ENCODE peak calls at places on chromosomes 1 and 21, in seven cellular contexts. One of them, this sample, is unnamed.
A peak's percentile ranks its signal among the peaks of the same experiment; 100 is the strongest.

GRCh38 chr1:248872752-248873408 is 14.0 kb upstream of the ZNF692 start:
- DNase-seq in IMR-90: peak; percentile 66
- DNase-seq in mesenchymal stem cell: peak; percentile 90
- DNase-seq in neuronal stem cell: peak; percentile 68
- DNase-seq in mesendoderm: peak; percentile 96
- DNase-seq in trophoblast cell: peak; percentile 86
- DNase-seq in H1: no peak
- DNase-seq in this sample: peak; percentile 91

GRCh38 chr1:147515046-147515869 is 26.0 kb upstream of the BCL9 start:
- DNase-seq in mesenchymal stem cell: peak; percentile 18
- DNase-seq in H1: no peak
- DNase-seq in mesendoderm: peak; percentile 89
- DNase-seq in trophoblast cell: peak; percentile 40
- DNase-seq in IMR-90: peak; percentile 41
- DNase-seq in neuronal stem cell: no peak
- DNase-seq in this sample: peak; percentile 46

GRCh38 chr1:184118051-184118450 is 66.5 kb downstream of the TSEN15 start:
- DNase-seq in mesenchymal stem cell: peak; percentile 97
- DNase-seq in H1: no peak
- DNase-seq in IMR-90: peak; percentile 99
- DNase-seq in neuronal stem cell: no peak
- DNase-seq in trophoblast cell: peak; percentile 17
- DNase-seq in mesendoderm: peak; percentile 13
- DNase-seq in this sample: no peak

GRCh38 chr1:28115267-28115666 is 26.9 kb upstream of the EYA3 start:
- DNase-seq in mesendoderm: peak; percentile 7
- DNase-seq in neuronal stem cell: no peak
- DNase-seq in trophoblast cell: no peak
- DNase-seq in mesenchymal stem cell: peak; percentile 61
- DNase-seq in IMR-90: peak; percentile 68
- DNase-seq in H1: no peak
- DNase-seq in this sample: no peak

GRCh38 chr1:81666586-81666985 is 134.1 kb upstream of the ADGRL2 start:
- DNase-seq in IMR-90: peak; percentile 40
- DNase-seq in mesenchymal stem cell: peak; percentile 16
- DNase-seq in H1: no peak
- DNase-seq in mesendoderm: no peak
- DNase-seq in trophoblast cell: no peak
- DNase-seq in neuronal stem cell: no peak
- DNase-seq in this sample: no peak

GRCh38 chr21:35578831-35579470 is 481.4 kb downstream of the SETD4 start:
- DNase-seq in mesenchymal stem cell: peak; percentile 50
- DNase-seq in neuronal stem cell: no peak
- DNase-seq in IMR-90: peak; percentile 66
- DNase-seq in H1: no peak
- DNase-seq in mesendoderm: no peak
- DNase-seq in trophoblast cell: no peak
- DNase-seq in this sample: no peak

GRCh38 chr1:76129731-76130130 is 55.2 kb downstream of the ST6GALNAC3 start:
- DNase-seq in mesendoderm: peak; percentile 65
- DNase-seq in neuronal stem cell: no peak
- DNase-seq in mesenchymal stem cell: no peak
- DNase-seq in IMR-90: no peak
- DNase-seq in trophoblast cell: peak; percentile 27
- DNase-seq in H1: no peak
- DNase-seq in this sample: no peak

GRCh38 chr1:32885691-32886011 is 640 bp upstream of the HPCA start:
- DNase-seq in mesendoderm: no peak
- DNase-seq in H1: no peak
- DNase-seq in IMR-90: no peak
- DNase-seq in mesenchymal stem cell: no peak
- DNase-seq in neuronal stem cell: no peak
- DNase-seq in trophoblast cell: no peak
- DNase-seq in this sample: no peak

GRCh38 chr1:91570105-91570448 is 69.4 kb downstream of the CDC7 start:
- DNase-seq in IMR-90: no peak
- DNase-seq in H1: no peak
- DNase-seq in mesendoderm: no peak
- DNase-seq in neuronal stem cell: no peak
- DNase-seq in mesenchymal stem cell: no peak
- DNase-seq in trophoblast cell: no peak
- DNase-seq in this sample: no peak

GRCh38 chr1:15345711-15346355 is 63.9 kb upstream of the EFHD2 start:
- DNase-seq in neuronal stem cell: no peak
- DNase-seq in H1: no peak
- DNase-seq in IMR-90: no peak
- DNase-seq in mesenchymal stem cell: no peak
- DNase-seq in mesendoderm: no peak
- DNase-seq in trophoblast cell: peak; percentile 47
- DNase-seq in this sample: no peak

GRCh38 chr21:38147391-38147790 is 109.4 kb upstream of the KCNJ15 start:
- DNase-seq in trophoblast cell: no peak
- DNase-seq in mesenchymal stem cell: no peak
- DNase-seq in mesendoderm: no peak
- DNase-seq in neuronal stem cell: no peak
- DNase-seq in H1: no peak
- DNase-seq in IMR-90: no peak
- DNase-seq in this sample: no peak

DNA sequence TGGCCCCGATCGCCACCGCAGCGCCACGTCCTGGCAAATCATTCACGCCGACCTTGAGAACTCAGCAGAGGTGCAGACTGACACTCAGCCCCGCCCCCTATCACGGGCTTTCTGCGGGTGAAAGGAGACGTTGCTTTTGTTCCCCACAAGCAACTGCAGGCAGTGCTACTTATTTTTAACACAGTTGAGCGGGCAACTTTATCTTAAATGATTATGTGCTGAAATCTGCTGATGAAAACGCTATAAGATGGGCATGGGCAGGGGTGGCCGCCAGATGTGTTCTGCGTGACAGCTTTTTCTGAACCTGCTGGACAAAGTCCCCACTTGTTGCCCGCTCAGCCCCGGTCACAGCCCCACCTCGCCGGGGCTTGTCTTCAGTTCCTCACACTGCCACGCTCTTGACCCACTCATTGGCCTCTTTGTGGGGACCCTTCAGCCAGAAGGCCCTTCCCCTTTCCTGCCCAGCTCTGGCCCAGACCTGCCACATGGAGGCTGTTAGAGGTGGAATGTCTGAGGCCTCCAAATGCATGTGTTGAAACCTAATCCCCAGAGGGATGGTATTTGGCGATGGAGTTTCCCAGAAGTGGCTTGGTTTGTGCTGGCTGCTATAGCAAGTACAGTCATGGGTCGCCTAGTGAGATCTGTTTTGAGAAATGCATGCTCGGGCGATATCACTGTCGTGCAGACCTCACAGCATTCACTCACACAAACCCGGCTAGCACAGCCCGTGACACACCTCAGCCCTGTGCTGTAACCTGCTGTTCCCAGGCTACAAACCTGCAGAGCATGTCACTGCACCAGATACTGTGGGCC is 15.7 kb upstream of the PDXK start:
- DNase-seq in neuronal stem cell: no peak
- DNase-seq in trophoblast cell: no peak
- DNase-seq in H1: no peak
- DNase-seq in mesendoderm: peak; percentile 52
- DNase-seq in IMR-90: peak; percentile 68
- DNase-seq in mesenchymal stem cell: peak; percentile 38
- DNase-seq in this sample: peak; percentile 53
- H2AK5ac ChIP-seq in neuronal stem cell: peak overlapping the region; percentile 68
- H2AK5ac ChIP-seq in trophoblast cell: no peak overlapping the region
- H2AK5ac ChIP-seq in H1: no peak overlapping the region
- H2AK5ac ChIP-seq in mesendoderm: no peak overlapping the region
- H2AK5ac ChIP-seq in IMR-90: no peak overlapping the region
- H2AK5ac ChIP-seq in mesenchymal stem cell: no peak overlapping the region
- H2AK5ac ChIP-seq in this sample: no peak overlapping the region

GRCh38 chr1:182860658-182861057 is 21.5 kb downstream of the DHX9 start:
- DNase-seq in H1: no peak
- DNase-seq in trophoblast cell: no peak
- DNase-seq in mesenchymal stem cell: no peak
- DNase-seq in neuronal stem cell: no peak
- DNase-seq in mesendoderm: no peak
- DNase-seq in IMR-90: no peak
- DNase-seq in this sample: no peak

GRCh38 chr1:182857212-182857611 is 18.1 kb downstream of the DHX9 start:
- DNase-seq in mesendoderm: no peak
- DNase-seq in mesenchymal stem cell: no peak
- DNase-seq in neuronal stem cell: no peak
- DNase-seq in H1: no peak
- DNase-seq in IMR-90: no peak
- DNase-seq in trophoblast cell: no peak
- DNase-seq in this sample: no peak

GRCh38 chr1:182863940-182864339 is 24.8 kb downstream of the DHX9 start:
- DNase-seq in mesenchymal stem cell: no peak
- DNase-seq in IMR-90: no peak
- DNase-seq in neuronal stem cell: no peak
- DNase-seq in trophoblast cell: no peak
- DNase-seq in mesendoderm: no peak
- DNase-seq in H1: no peak
- DNase-seq in this sample: no peak

DNA sequence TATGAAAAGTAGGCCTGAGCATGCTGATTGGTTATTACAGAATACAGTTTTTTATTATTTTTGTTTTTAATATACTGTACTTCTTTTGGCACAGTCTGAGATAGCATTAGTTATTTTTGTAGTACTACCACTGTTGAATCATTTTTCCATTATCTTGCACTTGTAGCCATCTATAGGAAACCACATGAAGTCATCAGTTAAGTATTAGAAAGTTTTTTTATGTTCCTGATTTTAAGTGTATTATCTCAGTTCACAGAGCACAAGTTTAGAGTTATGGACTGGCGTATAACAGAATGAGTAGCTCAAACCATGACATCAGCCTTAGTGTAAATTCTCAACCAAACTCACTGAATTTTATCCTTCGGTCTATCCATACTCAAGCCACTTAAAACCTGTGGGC is 22.8 kb downstream of the DHX9 start:
- DNase-seq in H1: no peak
- DNase-seq in IMR-90: peak; percentile 88
- DNase-seq in mesendoderm: no peak
- DNase-seq in mesenchymal stem cell: peak; percentile 55
- DNase-seq in neuronal stem cell: no peak
- DNase-seq in trophoblast cell: no peak
- DNase-seq in this sample: no peak
- H2AK5ac ChIP-seq in H1: no peak overlapping the region
- H2AK5ac ChIP-seq in IMR-90: no peak overlapping the region
- H2AK5ac ChIP-seq in mesendoderm: no peak overlapping the region
- H2AK5ac ChIP-seq in mesenchymal stem cell: no peak overlapping the region
- H2AK5ac ChIP-seq in neuronal stem cell: no peak overlapping the region
- H2AK5ac ChIP-seq in trophoblast cell: no peak overlapping the region
- H2AK5ac ChIP-seq in this sample: no peak overlapping the region

GRCh38 chr21:44382536-44382935 is 29.1 kb downstream of the TRPM2 start:
- DNase-seq in trophoblast cell: no peak
- DNase-seq in neuronal stem cell: no peak
- DNase-seq in IMR-90: no peak
- DNase-seq in H1: no peak
- DNase-seq in mesendoderm: no peak
- DNase-seq in mesenchymal stem cell: no peak
- DNase-seq in this sample: no peak
- H2AK5ac ChIP-seq in trophoblast cell: no peak overlapping the region
- H2AK5ac ChIP-seq in neuronal stem cell: no peak overlapping the region
- H2AK5ac ChIP-seq in IMR-90: no peak overlapping the region
- H2AK5ac ChIP-seq in H1: no peak overlapping the region
- H2AK5ac ChIP-seq in mesendoderm: no peak overlapping the region
- H2AK5ac ChIP-seq in mesenchymal stem cell: no peak overlapping the region
- H2AK5ac ChIP-seq in this sample: no peak overlapping the region

GRCh38 chr1:232704694-232705680 is 75.1 kb upstream of the SIPA1L2 start:
- DNase-seq in H1: no peak
- DNase-seq in IMR-90: peak; percentile 91
- DNase-seq in mesenchymal stem cell: peak; percentile 93
- DNase-seq in mesendoderm: peak; percentile 45
- DNase-seq in trophoblast cell: peak; percentile 29
- DNase-seq in neuronal stem cell: no peak
- DNase-seq in this sample: no peak

GRCh38 chr1:232705815-232706575 is 76.1 kb upstream of the SIPA1L2 start:
- DNase-seq in trophoblast cell: no peak
- DNase-seq in IMR-90: no peak
- DNase-seq in neuronal stem cell: no peak
- DNase-seq in H1: no peak
- DNase-seq in mesendoderm: no peak
- DNase-seq in mesenchymal stem cell: peak; percentile 18
- DNase-seq in this sample: no peak

GRCh38 chr1:232699814-232700213 is 69.9 kb upstream of the SIPA1L2 start:
- DNase-seq in mesendoderm: no peak
- DNase-seq in IMR-90: no peak
- DNase-seq in mesenchymal stem cell: no peak
- DNase-seq in H1: no peak
- DNase-seq in neuronal stem cell: no peak
- DNase-seq in trophoblast cell: no peak
- DNase-seq in this sample: no peak

GRCh38 chr1:232707142-232707541 is 77.2 kb upstream of the SIPA1L2 start:
- DNase-seq in mesendoderm: no peak
- DNase-seq in mesenchymal stem cell: no peak
- DNase-seq in trophoblast cell: no peak
- DNase-seq in H1: no peak
- DNase-seq in neuronal stem cell: no peak
- DNase-seq in IMR-90: no peak
- DNase-seq in this sample: no peak

GRCh38 chr1:232704256-232704655 is 74.3 kb upstream of the SIPA1L2 start:
- DNase-seq in trophoblast cell: no peak
- DNase-seq in mesendoderm: no peak
- DNase-seq in mesenchymal stem cell: no peak
- DNase-seq in IMR-90: no peak
- DNase-seq in H1: no peak
- DNase-seq in neuronal stem cell: no peak
- DNase-seq in this sample: no peak
- H2AK5ac ChIP-seq in trophoblast cell: no peak overlapping the region
- H2AK5ac ChIP-seq in mesendoderm: no peak overlapping the region
- H2AK5ac ChIP-seq in mesenchymal stem cell: peak overlapping the region; percentile 46
- H2AK5ac ChIP-seq in IMR-90: no peak overlapping the region
- H2AK5ac ChIP-seq in H1: no peak overlapping the region
- H2AK5ac ChIP-seq in neuronal stem cell: no peak overlapping the region
- H2AK5ac ChIP-seq in this sample: no peak overlapping the region

This sample was measured in H9.